ENCODE peak calls at places on chromosomes 4 and X, in seven cellular contexts. One of them, this sample, is unnamed.

GRCh38 chrX:153886915-153887314 is 942 bp upstream of the L1CAM start:
- DNase-seq in CD8-positive, alpha-beta T cell: no peak
- DNase-seq in NCI-H748 treated with DMSO at 0.1 percent for 48 hours: no peak
- DNase-seq in HEK293T: no peak
- DNase-seq in NCI-H524: no peak
- DNase-seq in fibroblast of pulmonary artery: no peak
- DNase-seq in brain pericyte: no peak
- DNase-seq in this sample: no peak

GRCh38 chr4:152515678-152516077 is 20.2 kb downstream of the FBXW7 start:
- DNase-seq in NCI-H748 treated with DMSO at 0.1 percent for 48 hours: no peak
- DNase-seq in fibroblast of pulmonary artery: peak
- DNase-seq in CD8-positive, alpha-beta T cell: no peak
- DNase-seq in NCI-H524: peak
- DNase-seq in HEK293T: no peak
- DNase-seq in brain pericyte: no peak
- DNase-seq in this sample: no peak

GRCh38 chr4:161360982-161361381 is 802.8 kb downstream of the FSTL5 start:
- DNase-seq in NCI-H748 treated with DMSO at 0.1 percent for 48 hours: no peak
- DNase-seq in NCI-H524: no peak
- DNase-seq in CD8-positive, alpha-beta T cell: no peak
- DNase-seq in fibroblast of pulmonary artery: no peak
- DNase-seq in brain pericyte: no peak
- DNase-seq in HEK293T: no peak
- DNase-seq in this sample: no peak

GRCh38 chr4:85919488-85919887 is 440.4 kb downstream of the MAPK10 start:
- DNase-seq in NCI-H524: no peak
- DNase-seq in NCI-H748 treated with DMSO at 0.1 percent for 48 hours: no peak
- DNase-seq in fibroblast of pulmonary artery: no peak
- DNase-seq in HEK293T: no peak
- DNase-seq in CD8-positive, alpha-beta T cell: no peak
- DNase-seq in brain pericyte: no peak
- DNase-seq in this sample: no peak

GRCh38 chr4:149793459-149793858 is 22.2 kb downstream of the IQCM start:
- DNase-seq in brain pericyte: no peak
- DNase-seq in CD8-positive, alpha-beta T cell: no peak
- DNase-seq in fibroblast of pulmonary artery: no peak
- DNase-seq in NCI-H524: no peak
- DNase-seq in NCI-H748 treated with DMSO at 0.1 percent for 48 hours: no peak
- DNase-seq in HEK293T: no peak
- DNase-seq in this sample: no peak

GRCh38 chr4:74450298-74450683 is 5.4 kb downstream of the AREG start:
- DNase-seq in NCI-H524: no peak
- DNase-seq in fibroblast of pulmonary artery: peak
- DNase-seq in brain pericyte: no peak
- DNase-seq in CD8-positive, alpha-beta T cell: no peak
- DNase-seq in NCI-H748 treated with DMSO at 0.1 percent for 48 hours: no peak
- DNase-seq in HEK293T: no peak
- DNase-seq in this sample: no peak

GRCh38 chr4:153521995-153522799 is 56.0 kb downstream of the TMEM131L start:
- DNase-seq in NCI-H748 treated with DMSO at 0.1 percent for 48 hours: no peak
- DNase-seq in brain pericyte: no peak
- DNase-seq in CD8-positive, alpha-beta T cell: peak
- DNase-seq in HEK293T: no peak
- DNase-seq in NCI-H524: no peak
- DNase-seq in fibroblast of pulmonary artery: no peak
- DNase-seq in this sample: no peak

GRCh38 chr4:8848507-8849265 is 23.0 kb downstream of the HMX1 start:
- DNase-seq in HEK293T: no peak
- DNase-seq in brain pericyte: no peak
- DNase-seq in fibroblast of pulmonary artery: no peak
- DNase-seq in CD8-positive, alpha-beta T cell: no peak
- DNase-seq in NCI-H748 treated with DMSO at 0.1 percent for 48 hours: no peak
- DNase-seq in NCI-H524: no peak
- DNase-seq in this sample: no peak

GRCh38 chr4:162645381-162645780 is 481.6 kb upstream of the FSTL5 start:
- DNase-seq in NCI-H524: no peak
- DNase-seq in brain pericyte: no peak
- DNase-seq in NCI-H748 treated with DMSO at 0.1 percent for 48 hours: no peak
- DNase-seq in HEK293T: no peak
- DNase-seq in fibroblast of pulmonary artery: peak
- DNase-seq in CD8-positive, alpha-beta T cell: no peak
- DNase-seq in this sample: no peak

GRCh38 chr4:4880492-4880891 is 21.0 kb downstream of the MSX1 start:
- DNase-seq in brain pericyte: no peak
- DNase-seq in CD8-positive, alpha-beta T cell: no peak
- DNase-seq in NCI-H524: no peak
- DNase-seq in HEK293T: no peak
- DNase-seq in fibroblast of pulmonary artery: no peak
- DNase-seq in NCI-H748 treated with DMSO at 0.1 percent for 48 hours: no peak
- DNase-seq in this sample: no peak

GRCh38 chr4:165651901-165652300 is 221.1 kb upstream of the TLL1 start:
- DNase-seq in NCI-H748 treated with DMSO at 0.1 percent for 48 hours: no peak
- DNase-seq in fibroblast of pulmonary artery: no peak
- DNase-seq in HEK293T: no peak
- DNase-seq in brain pericyte: no peak
- DNase-seq in NCI-H524: no peak
- DNase-seq in CD8-positive, alpha-beta T cell: no peak
- DNase-seq in this sample: no peak

GRCh38 chrX:46575586-46575985 is 2.0 kb downstream of the CHST7 start:
- DNase-seq in CD8-positive, alpha-beta T cell: no peak
- DNase-seq in HEK293T: no peak
- DNase-seq in fibroblast of pulmonary artery: no peak
- DNase-seq in NCI-H524: peak
- DNase-seq in NCI-H748 treated with DMSO at 0.1 percent for 48 hours: no peak
- DNase-seq in brain pericyte: no peak
- DNase-seq in this sample: no peak

GRCh38 chr4:115082633-115083032 is 30.8 kb downstream of the NDST4 start:
- DNase-seq in NCI-H524: no peak
- DNase-seq in fibroblast of pulmonary artery: no peak
- DNase-seq in NCI-H748 treated with DMSO at 0.1 percent for 48 hours: no peak
- DNase-seq in HEK293T: no peak
- DNase-seq in CD8-positive, alpha-beta T cell: no peak
- DNase-seq in brain pericyte: no peak
- DNase-seq in this sample: no peak

GRCh38 chrX:121876316-121876715 is 828.9 kb downstream of the GLUD2 start:
- DNase-seq in fibroblast of pulmonary artery: peak
- DNase-seq in brain pericyte: no peak
- DNase-seq in CD8-positive, alpha-beta T cell: no peak
- DNase-seq in NCI-H748 treated with DMSO at 0.1 percent for 48 hours: no peak
- DNase-seq in NCI-H524: no peak
- DNase-seq in HEK293T: no peak
- DNase-seq in this sample: no peak

GRCh38 chr4:139665690-139666529 is at the start of gene MGST2:
- DNase-seq in brain pericyte: peak
- DNase-seq in NCI-H748 treated with DMSO at 0.1 percent for 48 hours: peak
- DNase-seq in HEK293T: peak
- DNase-seq in NCI-H524: peak
- DNase-seq in CD8-positive, alpha-beta T cell: peak
- DNase-seq in fibroblast of pulmonary artery: peak
- DNase-seq in this sample: peak

GRCh38 chr4:141759796-141760425 is 123.5 kb downstream of the IL15 start:
- DNase-seq in HEK293T: no peak
- DNase-seq in CD8-positive, alpha-beta T cell: no peak
- DNase-seq in brain pericyte: no peak
- DNase-seq in NCI-H524: no peak
- DNase-seq in NCI-H748 treated with DMSO at 0.1 percent for 48 hours: no peak
- DNase-seq in fibroblast of pulmonary artery: peak
- DNase-seq in this sample: no peak

GRCh38 chrX:100984818-100985217 is 15.3 kb downstream of the ARL13A start:
- DNase-seq in NCI-H524: no peak
- DNase-seq in brain pericyte: no peak
- DNase-seq in HEK293T: no peak
- DNase-seq in fibroblast of pulmonary artery: no peak
- DNase-seq in CD8-positive, alpha-beta T cell: no peak
- DNase-seq in NCI-H748 treated with DMSO at 0.1 percent for 48 hours: no peak
- DNase-seq in this sample: no peak

GRCh38 chr4:8665406-8666360 is 73.1 kb downstream of the CPZ start:
- DNase-seq in NCI-H524: no peak
- DNase-seq in fibroblast of pulmonary artery: no peak
- DNase-seq in CD8-positive, alpha-beta T cell: no peak
- DNase-seq in NCI-H748 treated with DMSO at 0.1 percent for 48 hours: no peak
- DNase-seq in brain pericyte: no peak
- DNase-seq in HEK293T: no peak
- DNase-seq in this sample: no peak

GRCh38 chrX:11629593-11630211 is 36.0 kb downstream of the ARHGAP6 start:
- DNase-seq in NCI-H524: no peak
- DNase-seq in NCI-H748 treated with DMSO at 0.1 percent for 48 hours: no peak
- DNase-seq in HEK293T: no peak
- DNase-seq in fibroblast of pulmonary artery: peak
- DNase-seq in CD8-positive, alpha-beta T cell: no peak
- DNase-seq in brain pericyte: peak
- DNase-seq in this sample: no peak

This sample was measured in NCI-H2029.